ENCODE peak calls at places on chromosome 2, in four cellular contexts. One of them, this sample, is unnamed.
A peak's percentile ranks its signal among the peaks of the same experiment; 100 is the strongest.

GRCh38 chr2:120798569-120799215 is 63.0 kb downstream of the GLI2 start:
- DNase-seq in GM12878: no peak
- DNase-seq in H1: no peak
- DNase-seq in HepG2: no peak
- DNase-seq in this sample: no peak

GRCh38 chr2:74481432-74481831 is 1.4 kb downstream of the CCDC142 start:
- DNase-seq in HepG2: no peak
- DNase-seq in GM12878: no peak
- DNase-seq in H1: no peak
- DNase-seq in this sample: no peak

GRCh38 chr2:109379507-109379906 is 234.3 kb downstream of the SEPTIN10 start:
- DNase-seq in HepG2: no peak
- DNase-seq in H1: no peak
- DNase-seq in GM12878: no peak
- DNase-seq in this sample: no peak

GRCh38 chr2:101949304-101949703 is 42.5 kb upstream of the IL1R2 start:
- DNase-seq in GM12878: no peak
- DNase-seq in HepG2: no peak
- DNase-seq in H1: no peak
- DNase-seq in this sample: no peak

GRCh38 chr2:136325844-136326291 is 207.9 kb upstream of the CXCR4 start:
- DNase-seq in H1: no peak
- DNase-seq in GM12878: no peak
- DNase-seq in HepG2: no peak
- DNase-seq in this sample: no peak

GRCh38 chr2:7194950-7195349 is 277.7 kb downstream of the RNF144A start:
- DNase-seq in GM12878: no peak
- DNase-seq in H1: no peak
- DNase-seq in HepG2: no peak
- DNase-seq in this sample: no peak

GRCh38 chr2:171882095-171882769 is 11.8 kb downstream of the SLC25A12 start:
- DNase-seq in H1: no peak
- DNase-seq in GM12878: no peak
- DNase-seq in HepG2: no peak
- DNase-seq in this sample: no peak

GRCh38 chr2:234745347-234745746 is 206.5 kb upstream of the SH3BP4 start:
- DNase-seq in GM12878: no peak
- DNase-seq in HepG2: no peak
- DNase-seq in H1: no peak
- DNase-seq in this sample: no peak

GRCh38 chr2:25912851-25913695 is 34.8 kb upstream of the ASXL2 start:
- DNase-seq in H1: no peak
- DNase-seq in GM12878: no peak
- DNase-seq in HepG2: no peak
- DNase-seq in this sample: peak; percentile 58
- TF ChIP-seq YY1 in H1: no peak
- TF ChIP-seq YY1 in GM12878: no peak
- TF ChIP-seq YY1 in HepG2: no peak
- TF ChIP-seq YY1 in this sample: no peak

GRCh38 chr2:174575124-174575776 is 22.4 kb downstream of the WIPF1 start:
- DNase-seq in H1: no peak
- DNase-seq in HepG2: no peak
- DNase-seq in GM12878: no peak
- DNase-seq in this sample: no peak
- TF ChIP-seq SUZ12 in H1: no peak
- TF ChIP-seq SUZ12 in HepG2: no peak
- TF ChIP-seq SUZ12 in GM12878: no peak
- TF ChIP-seq SUZ12 in this sample: no peak

DNA sequence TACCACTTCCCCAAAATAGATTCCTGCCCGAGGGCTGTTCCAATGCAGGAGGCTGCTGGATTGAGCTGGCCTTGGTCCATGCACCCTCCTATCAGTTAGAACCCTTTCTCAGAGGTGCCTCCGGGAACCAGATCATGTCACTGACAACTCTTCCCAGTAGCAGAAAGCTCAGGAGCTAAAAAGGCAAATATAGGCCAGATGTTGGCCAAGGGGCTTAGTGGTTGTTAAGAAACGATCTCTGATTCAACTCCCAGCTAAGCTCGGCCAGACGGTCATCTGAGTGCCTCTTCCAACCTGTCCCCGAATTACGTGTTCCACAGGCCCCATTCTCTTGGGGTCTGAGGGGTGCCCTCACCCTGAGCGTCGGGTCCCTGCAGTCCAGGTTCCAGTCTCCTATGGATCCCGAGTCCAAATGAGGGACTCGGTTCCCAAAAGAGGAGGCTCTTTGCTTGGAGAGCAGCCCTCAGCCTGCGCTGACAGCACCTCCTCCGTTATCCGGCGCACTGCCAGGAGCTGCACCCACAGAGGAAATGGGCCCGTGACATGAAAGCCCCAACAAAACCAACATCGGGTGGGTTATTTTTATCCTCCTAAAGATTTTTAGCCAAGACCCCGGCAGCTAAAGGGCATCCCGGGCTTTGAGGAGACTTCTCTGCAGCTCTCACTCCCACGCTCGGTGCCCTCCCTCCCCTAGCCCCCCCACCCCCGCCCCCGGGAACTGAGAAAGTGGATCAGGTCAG is 106.7 kb upstream of the ID2 start:
- DNase-seq in H1: no peak
- DNase-seq in HepG2: peak; percentile 44
- DNase-seq in GM12878: no peak
- DNase-seq in this sample: no peak
- TF ChIP-seq YY1 in H1: no peak
- TF ChIP-seq YY1 in HepG2: no peak
- TF ChIP-seq YY1 in GM12878: no peak
- TF ChIP-seq YY1 in this sample: no peak

GRCh38 chr2:162487816-162488215 is 143.9 kb downstream of the GCA start:
- DNase-seq in GM12878: no peak
- DNase-seq in H1: no peak
- DNase-seq in HepG2: no peak
- DNase-seq in this sample: no peak
- TF ChIP-seq SUZ12 in GM12878: no peak
- TF ChIP-seq SUZ12 in H1: no peak
- TF ChIP-seq SUZ12 in HepG2: no peak
- TF ChIP-seq SUZ12 in this sample: no peak

DNA sequence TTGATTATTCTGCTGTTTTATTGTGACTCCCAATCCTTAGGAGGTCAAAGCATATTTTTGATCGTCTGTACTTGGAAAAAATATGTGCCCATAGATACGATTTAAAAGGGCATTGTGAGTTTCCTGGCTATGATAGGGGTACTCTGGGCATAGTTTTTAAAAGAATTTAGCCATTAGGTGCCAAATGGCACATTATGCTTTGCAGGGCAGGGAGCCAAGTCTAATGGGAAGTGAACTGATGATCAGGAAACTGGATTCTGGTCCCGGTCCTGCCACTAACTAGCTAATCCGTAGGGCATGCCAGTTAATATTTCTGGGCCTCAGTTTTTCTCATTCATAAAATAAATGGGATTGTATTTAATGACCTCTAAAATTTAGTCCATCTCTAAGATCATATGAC is 189.3 kb downstream of the LTBP1 start:
- DNase-seq in HepG2: no peak
- DNase-seq in GM12878: no peak
- DNase-seq in H1: no peak
- DNase-seq in this sample: no peak
- TF ChIP-seq YY1 in HepG2: no peak
- TF ChIP-seq YY1 in GM12878: no peak
- TF ChIP-seq YY1 in H1: no peak
- TF ChIP-seq YY1 in this sample: no peak

GRCh38 chr2:59528525-59528924 is 1024.9 kb downstream of the BCL11A start:
- DNase-seq in HepG2: no peak
- DNase-seq in H1: no peak
- DNase-seq in GM12878: no peak
- DNase-seq in this sample: no peak

GRCh38 chr2:59530258-59530657 is 1023.2 kb downstream of the BCL11A start:
- DNase-seq in H1: no peak
- DNase-seq in HepG2: no peak
- DNase-seq in GM12878: no peak
- DNase-seq in this sample: no peak

GRCh38 chr2:59529738-59530137 is 1023.7 kb downstream of the BCL11A start:
- DNase-seq in H1: no peak
- DNase-seq in GM12878: no peak
- DNase-seq in HepG2: no peak
- DNase-seq in this sample: no peak

GRCh38 chr2:59532808-59533207 is 1020.6 kb downstream of the BCL11A start:
- DNase-seq in H1: no peak
- DNase-seq in HepG2: no peak
- DNase-seq in GM12878: no peak
- DNase-seq in this sample: no peak
- TF ChIP-seq SUZ12 in H1: no peak
- TF ChIP-seq SUZ12 in HepG2: no peak
- TF ChIP-seq SUZ12 in GM12878: no peak
- TF ChIP-seq SUZ12 in this sample: no peak

GRCh38 chr2:241878007-241878970 is 8.8 kb downstream of the RTP5 start:
- DNase-seq in HepG2: peak; percentile 58
- DNase-seq in GM12878: no peak
- DNase-seq in H1: peak; percentile 25
- DNase-seq in this sample: peak; percentile 57
- TF ChIP-seq YY1 in HepG2: no peak
- TF ChIP-seq YY1 in GM12878: peak; percentile 46
- TF ChIP-seq YY1 in H1: no peak
- TF ChIP-seq YY1 in this sample: no peak

GRCh38 chr2:178136321-178137025 is 24.2 kb downstream of the RBM45 start:
- DNase-seq in HepG2: no peak
- DNase-seq in GM12878: no peak
- DNase-seq in H1: no peak
- DNase-seq in this sample: no peak
- TF ChIP-seq SUZ12 in HepG2: no peak
- TF ChIP-seq SUZ12 in GM12878: no peak
- TF ChIP-seq SUZ12 in H1: no peak
- TF ChIP-seq SUZ12 in this sample: no peak

GRCh38 chr2:27264753-27265535 is 2.1 kb upstream of the SLC30A3 start:
- DNase-seq in GM12878: no peak
- DNase-seq in HepG2: peak; percentile 73
- DNase-seq in H1: no peak
- DNase-seq in this sample: no peak
- TF ChIP-seq YY1 in GM12878: peak; percentile 87
- TF ChIP-seq YY1 in HepG2: peak; percentile 88
- TF ChIP-seq YY1 in H1: peak; percentile 90
- TF ChIP-seq YY1 in this sample: no peak

GRCh38 chr2:174544802-174545201 is 52.8 kb downstream of the WIPF1 start:
- DNase-seq in GM12878: no peak
- DNase-seq in HepG2: no peak
- DNase-seq in H1: no peak
- DNase-seq in this sample: no peak

GRCh38 chr2:174546519-174547506 is 50.8 kb downstream of the WIPF1 start:
- DNase-seq in H1: peak; percentile 38
- DNase-seq in HepG2: peak; percentile 38
- DNase-seq in GM12878: no peak
- DNase-seq in this sample: peak; percentile 43

GRCh38 chr2:174545240-174545639 is 52.4 kb downstream of the WIPF1 start:
- DNase-seq in GM12878: no peak
- DNase-seq in HepG2: no peak
- DNase-seq in H1: no peak
- DNase-seq in this sample: no peak

GRCh38 chr2:174540893-174541292 is 54.1 kb upstream of the GPR155 start:
- DNase-seq in GM12878: no peak
- DNase-seq in HepG2: no peak
- DNase-seq in H1: no peak
- DNase-seq in this sample: no peak

DNA sequence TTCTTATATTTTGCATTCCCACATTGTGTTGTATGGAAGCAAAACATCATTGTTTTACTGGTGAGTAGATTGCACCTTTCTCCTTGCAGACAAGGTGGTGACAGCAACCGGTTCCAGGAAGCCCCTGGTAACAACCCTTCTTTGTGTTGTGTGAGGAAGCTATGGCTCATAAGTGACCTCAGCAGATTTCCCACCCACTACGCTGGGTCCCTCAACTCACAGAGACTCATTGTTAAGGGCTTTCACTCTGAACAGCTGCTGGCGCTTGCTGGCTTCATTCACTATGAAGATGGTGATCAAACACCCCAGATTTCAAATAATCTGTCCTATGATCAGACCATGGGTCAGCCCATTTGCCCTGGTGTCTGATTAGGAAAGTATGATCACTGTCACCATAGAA is 53.4 kb downstream of the WIPF1 start:
- DNase-seq in HepG2: peak; percentile 24
- DNase-seq in H1: no peak
- DNase-seq in GM12878: no peak
- DNase-seq in this sample: no peak
- TF ChIP-seq SUZ12 in HepG2: no peak
- TF ChIP-seq SUZ12 in H1: no peak
- TF ChIP-seq SUZ12 in GM12878: no peak
- TF ChIP-seq SUZ12 in this sample: no peak